ENCODE peak calls at places on chromosomes 16 and 17, in five cellular contexts. A is T47D; S is tibial artery; N is effector memory CD4-positive, alpha-beta T cell; H is stimulated activated CD4-positive, alpha-beta T cell treated with anti-CD3 and anti-CD28 coated beads, Interleukin-2, amount 100 ng/mL, for 24 hours. R is an unnamed sample.
A peak's percentile ranks its signal among the peaks of the same experiment; 100 is the strongest.

GRCh38 chr17:2814499-2815341 is 18.5 kb downstream of the RAP1GAP2 start:
- DNase-seq in A (no peak), H (peak; percentile 83), N (peak; percentile 95), S (peak; percentile 28), R (peak; percentile 84)

GRCh38 chr16:1812732-1813163 is 13.9 kb downstream of the HAGH start:
- DNase-seq in H (peak; percentile 66), N (no peak), S (no peak), A (peak; percentile 88), R (no peak)

GRCh38 chr16:2963611-2964415 is at the start of gene KREMEN2:
- DNase-seq in N (no peak), H (peak; percentile 61), S (no peak), A (peak; percentile 94), R (no peak)

GRCh38 chr17:50560931-50561750 is 626 bp downstream of the CACNA1G start:
- DNase-seq in A (no peak), N (no peak), H (peak; percentile 22), S (no peak), R (no peak)

GRCh38 chr16:17106243-17106791 is 364.4 kb downstream of the XYLT1 start:
- DNase-seq in A (no peak), S (no peak), N (no peak), H (no peak), R (no peak)

GRCh38 chr17:49469831-49470568 is 25.1 kb upstream of the NGFR start:
- DNase-seq in H (peak; percentile 7), N (no peak), S (no peak), A (no peak), R (no peak)

GRCh38 chr16:28491080-28491969 is 549 bp downstream of the CLN3 start:
- DNase-seq in N (no peak), S (peak; percentile 41), A (peak; percentile 90), H (peak; percentile 23), R (no peak)

GRCh38 chr16:48963901-48964615 is 317.6 kb downstream of the CBLN1 start:
- DNase-seq in S (no peak), N (no peak), H (no peak), A (peak; percentile 2), R (no peak)

GRCh38 chr17:77899494-77899893 is 59.0 kb upstream of the TNRC6C start:
- DNase-seq in S (no peak), A (no peak), H (no peak), N (no peak), R (no peak)

GRCh38 chr17:43018932-43019331 is 3.3 kb downstream of the VAT1 start:
- DNase-seq in A (no peak), H (no peak), S (no peak), N (no peak), R (no peak)

GRCh38 chr17:40025991-40026815 is 11.0 kb downstream of the CSF3 start:
- DNase-seq in S (no peak), H (peak; percentile 38), A (peak; percentile 69), N (no peak), R (no peak)

GRCh38 chr17:47839071-47839470 is 2.0 kb downstream of the SCRN2 start:
- DNase-seq in A (no peak), N (no peak), S (no peak), H (no peak), R (no peak)

GRCh38 chr16:85718682-85719081 is 29.9 kb upstream of the GINS2 start:
- DNase-seq in H (peak; percentile 32), S (no peak), A (peak; percentile 95), N (no peak), R (no peak)

GRCh38 chr16:72991211-72991610 is 56.7 kb downstream of the ZFHX3 start:
- DNase-seq in A (no peak), H (no peak), N (no peak), S (no peak), R (no peak)

GRCh38 chr17:76427457-76428231 is 25.3 kb downstream of the UBE2O start:
- DNase-seq in N (no peak), H (no peak), S (no peak), A (no peak), R (no peak)

GRCh38 chr17:50349241-50349595 is 3.3 kb downstream of the XYLT2 start:
- DNase-seq in N (no peak), A (no peak), S (no peak), H (no peak), R (no peak)

GRCh38 chr16:686459-687260 is 2.5 kb upstream of the JMJD8 start:
- DNase-seq in H (no peak), N (no peak), S (no peak), A (no peak), R (no peak)

GRCh38 chr17:65444049-65444448 is 117.4 kb downstream of the AXIN2 start:
- DNase-seq in N (no peak), A (no peak), H (no peak), S (no peak), R (no peak)

GRCh38 chr16:67191410-67191994 is 453 bp upstream of the E2F4 start:
- DNase-seq in S (no peak), H (no peak), N (no peak), A (no peak), R (no peak)